ENCODE peak calls at places on chromosome X, in nine cellular contexts. G is BJ; P is uterus; W is activated CD8-positive, alpha-beta T cell treated with anti-CD3 and anti-CD28 coated beads for 36 hours; Y is heart right ventricle; B is AG09309; I is cardiac fibroblast; D is AG04449; Z is GM23338. O is an unnamed sample.

GRCh38 chrX:111262086-111262485 is 8.2 kb downstream of the CAPN6 start:
- DNase-seq in G (peak), P (no peak), W (no peak), Y (no peak), B (no peak), I (no peak), D (peak), Z (no peak), O (no peak)

GRCh38 chrX:96424007-96424406 is 260.6 kb upstream of the DIAPH2 start:
- DNase-seq in G (no peak), P (no peak), W (no peak), Y (no peak), B (no peak), I (peak), D (no peak), Z (no peak), O (no peak)

GRCh38 chrX:117910216-117910615 is 206.4 kb downstream of the KLHL13 start:
- DNase-seq in G (no peak), P (no peak), W (no peak), Y (no peak), B (no peak), I (no peak), D (no peak), Z (no peak), O (no peak)

GRCh38 chrX:123884809-123885408 is 25.1 kb downstream of the XIAP start:
- DNase-seq in G (no peak), P (no peak), W (peak), Y (peak), B (peak), I (peak), D (no peak), Z (peak), O (no peak)

GRCh38 chrX:119948381-119948780 is 4.8 kb upstream of the NKAP start:
- DNase-seq in G (no peak), P (no peak), W (no peak), Y (no peak), B (no peak), I (no peak), D (no peak), Z (peak), O (no peak)

GRCh38 chrX:119826399-119826959 is 26.3 kb downstream of the UPF3B start:
- DNase-seq in G (no peak), P (no peak), W (peak), Y (no peak), B (no peak), I (peak), D (no peak), Z (peak), O (no peak)

GRCh38 chrX:134472041-134472440 is 12.1 kb downstream of the HPRT1 start:
- DNase-seq in G (no peak), P (no peak), W (no peak), Y (no peak), B (no peak), I (no peak), D (no peak), Z (no peak), O (no peak)

GRCh38 chrX:24190500-24191156 is 41.1 kb downstream of the ZFX start:
- DNase-seq in G (no peak), P (no peak), W (no peak), Y (no peak), B (no peak), I (peak), D (no peak), Z (no peak), O (no peak)

GRCh38 chrX:69121321-69122000 is 43.8 kb downstream of the PJA1 start:
- DNase-seq in G (no peak), P (no peak), W (no peak), Y (no peak), B (no peak), I (no peak), D (no peak), Z (no peak), O (no peak)

GRCh38 chrX:71493111-71493613 is 39.7 kb upstream of the OGT start:
- DNase-seq in G (no peak), P (peak), W (no peak), Y (peak), B (no peak), I (no peak), D (no peak), Z (no peak), O (no peak)

GRCh38 chrX:41304178-41304577 is 29.8 kb upstream of the DDX3X start:
- DNase-seq in G (no peak), P (no peak), W (no peak), Y (no peak), B (no peak), I (no peak), D (no peak), Z (no peak), O (no peak)

GRCh38 chrX:103554687-103555417 is 30.5 kb upstream of the TCEAL4 start:
- DNase-seq in G (no peak), P (no peak), W (peak), Y (peak), B (no peak), I (peak), D (no peak), Z (peak), O (no peak)

GRCh38 chrX:103552236-103552635 is 32.9 kb upstream of the RAB40A start:
- DNase-seq in G (no peak), P (no peak), W (no peak), Y (no peak), B (no peak), I (no peak), D (no peak), Z (no peak), O (no peak)

GRCh38 chrX:103550415-103551051 is 31.2 kb upstream of the RAB40A start:
- DNase-seq in G (no peak), P (no peak), W (no peak), Y (no peak), B (no peak), I (no peak), D (no peak), Z (no peak), O (no peak)

GRCh38 chrX:103549920-103550319 is 30.6 kb upstream of the RAB40A start:
- DNase-seq in G (no peak), P (no peak), W (no peak), Y (no peak), B (no peak), I (peak), D (no peak), Z (no peak), O (no peak)
- TF ChIP-seq CTCF in G (no peak), P (no peak), W (no peak), Y (no peak), B (no peak), I (no peak), D (no peak), Z (no peak), O (no peak)

GRCh38 chrX:11585174-11585573 is 80.5 kb downstream of the ARHGAP6 start:
- DNase-seq in G (no peak), P (no peak), W (no peak), Y (no peak), B (no peak), I (no peak), D (no peak), Z (no peak), O (no peak)

GRCh38 chrX:11589573-11590110 is 76.1 kb downstream of the ARHGAP6 start:
- DNase-seq in G (no peak), P (no peak), W (peak), Y (no peak), B (no peak), I (no peak), D (no peak), Z (no peak), O (no peak)

GRCh38 chrX:11591712-11592351 is 73.9 kb downstream of the ARHGAP6 start:
- DNase-seq in G (no peak), P (no peak), W (peak), Y (no peak), B (no peak), I (peak), D (no peak), Z (peak), O (no peak)

DNA sequence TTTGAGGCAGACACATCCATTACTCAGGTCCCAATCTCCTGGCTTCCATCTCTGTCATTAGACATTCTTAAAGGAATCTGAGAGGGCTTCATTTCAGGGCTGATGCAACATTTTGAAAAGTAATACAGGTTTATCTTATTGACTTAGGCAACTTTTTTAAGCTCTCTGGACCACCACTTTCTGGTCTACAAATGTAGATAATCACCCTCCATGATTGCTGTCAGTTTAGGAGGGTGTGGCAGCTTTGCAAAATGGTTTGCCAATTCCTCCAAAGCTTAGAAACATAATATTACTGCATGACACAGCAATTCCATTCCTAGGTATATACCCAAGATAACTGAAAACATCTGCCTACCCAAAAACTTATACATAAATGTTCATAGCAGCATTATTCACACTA is 77.6 kb downstream of the ARHGAP6 start:
- DNase-seq in G (no peak), P (no peak), W (no peak), Y (no peak), B (no peak), I (no peak), D (no peak), Z (no peak), O (no peak)
- TF ChIP-seq CTCF in G (no peak), P (no peak), W (no peak), Y (no peak), B (no peak), I (no peak), D (no peak), Z (no peak), O (no peak)

GRCh38 chrX:38175140-38175539 is 45.5 kb downstream of the SRPX start:
- DNase-seq in G (no peak), P (no peak), W (peak), Y (no peak), B (no peak), I (peak), D (no peak), Z (peak), O (no peak)
- TF ChIP-seq CTCF in G (peak), P (peak), W (no peak), Y (no peak), B (peak), I (peak), D (peak), Z (peak), O (peak)

GRCh38 chrX:48631376-48632090 is 34.2 kb downstream of the WDR13 start:
- DNase-seq in G (peak), P (peak), W (peak), Y (peak), B (peak), I (peak), D (peak), Z (peak), O (no peak)
- TF ChIP-seq CTCF in G (peak), P (peak), W (peak), Y (no peak), B (peak), I (peak), D (peak), Z (peak), O (peak)

GRCh38 chrX:45208121-45208856 is 7.6 kb upstream of the DIPK2B start:
- DNase-seq in G (no peak), P (no peak), W (no peak), Y (no peak), B (no peak), I (peak), D (no peak), Z (peak), O (no peak)
- TF ChIP-seq CTCF in G (no peak), P (no peak), W (no peak), Y (no peak), B (peak), I (no peak), D (no peak), Z (peak), O (no peak)